ENCODE peak calls at places on chromosome 9, in nine cellular contexts. B is coronary artery; H is nephron progenitor cell; P is breast epithelium; C is activated T-helper 1 cell treated with anti-CD3 and anti-CD28 coated beads, Interleukin-2, amount 50 U/mL, for 16 hours; X is COR-L47; Q is NCI-H510A treated with DMSO at 0.1 percent for 48 hours; O is aorta; N is cardiac muscle cell. U is an unnamed sample.

GRCh38 chr9:34382054-34382453 is 5.4 kb upstream of the MYORG start:
- DNase-seq in H (no peak), Q (no peak), O (no peak), X (no peak), N (no peak), C (no peak), B (peak; percentile 54), P (no peak), U (no peak)

GRCh38 chr9:129497064-129497836 is 123.7 kb downstream of the C9orf50 start:
- DNase-seq in O (peak; percentile 82), Q (peak; percentile 94), N (no peak), P (peak; percentile 60), X (peak; percentile 55), B (peak; percentile 88), C (no peak), H (peak; percentile 47), U (peak; percentile 35)

GRCh38 chr9:98333703-98334582 is 78.5 kb upstream of the TBC1D2 start:
- DNase-seq in N (peak; percentile 88), Q (no peak), B (no peak), C (no peak), P (no peak), O (no peak), H (no peak), X (no peak), U (no peak)

GRCh38 chr9:96175001-96175400 is 127.0 kb downstream of the HSD17B3 start:
- DNase-seq in O (no peak), N (no peak), X (no peak), H (no peak), B (no peak), C (no peak), P (no peak), Q (no peak), U (no peak)

GRCh38 chr9:37582548-37583157 is 6.5 kb upstream of the FBXO10 start:
- DNase-seq in C (no peak), X (peak; percentile 50), O (no peak), N (peak; percentile 81), Q (peak; percentile 19), H (no peak), P (no peak), B (no peak), U (peak; percentile 17)

GRCh38 chr9:83432104-83432627 is 106.0 kb downstream of the FRMD3 start:
- DNase-seq in Q (peak; percentile 33), P (peak; percentile 87), N (peak; percentile 52), C (no peak), X (no peak), B (peak; percentile 89), O (peak; percentile 92), H (peak; percentile 13), U (no peak)

GRCh38 chr9:110115868-110116542 is 92.0 kb downstream of the C9orf152 start:
- DNase-seq in H (no peak), O (no peak), N (peak; percentile 90), B (peak; percentile 16), C (no peak), Q (no peak), X (no peak), P (no peak), U (no peak)

GRCh38 chr9:21964925-21965385 is 29.2 kb downstream of the CDKN2A start:
- DNase-seq in Q (no peak), N (peak; percentile 80), C (no peak), H (peak; percentile 25), P (no peak), O (peak; percentile 71), X (no peak), B (no peak), U (no peak)

GRCh38 chr9:138020120-138020794 is 142.7 kb downstream of the CACNA1B start:
- DNase-seq in C (no peak), Q (no peak), X (peak; percentile 74), N (no peak), H (no peak), O (no peak), B (no peak), P (no peak), U (peak; percentile 77)

GRCh38 chr9:120792898-120793765 is at the start of gene FBXW2:
- DNase-seq in X (peak; percentile 85), P (peak; percentile 88), C (peak; percentile 71), B (peak; percentile 92), O (peak; percentile 97), N (peak; percentile 94), Q (peak; percentile 80), H (peak; percentile 91), U (peak; percentile 96)

GRCh38 chr9:122464633-122465567 is 12.8 kb downstream of the OR1J1 start:
- DNase-seq in O (peak; percentile 76), B (peak; percentile 80), C (peak; percentile 11), N (peak; percentile 96), P (peak; percentile 76), Q (peak; percentile 86), X (peak; percentile 91), H (peak; percentile 54), U (peak; percentile 85)

GRCh38 chr9:133730994-133731715 is 7.0 kb downstream of the SARDH start:
- DNase-seq in N (no peak), B (peak; percentile 71), C (no peak), H (no peak), O (peak; percentile 73), X (no peak), Q (no peak), P (peak; percentile 47), U (no peak)

GRCh38 chr9:4117835-4118610 is 181.8 kb downstream of the GLIS3 start:
- DNase-seq in B (no peak), N (no peak), C (peak; percentile 7), Q (no peak), X (peak; percentile 14), H (no peak), O (peak; percentile 78), P (no peak), U (no peak)